ENCODE peak calls at places on chromosomes 13 and 19, in six cellular contexts. G, N, H, L, M and O are unnamed samples.

GRCh38 chr19:56383826-56384605 is 9.3 kb downstream of the ZNF582 start:
- DNase-seq in G (no peak), N (no peak), H (no peak), L (no peak), M (no peak), O (no peak)

GRCh38 chr19:18735752-18736151 is 52.3 kb downstream of the CRTC1 start:
- DNase-seq in G (no peak), N (no peak), H (no peak), L (no peak), M (no peak), O (no peak)

GRCh38 chr13:97308735-97309429 is 86.7 kb downstream of the MBNL2 start:
- DNase-seq in G (no peak), N (no peak), H (no peak), L (no peak), M (peak), O (no peak)

GRCh38 chr19:51327066-51327985 is 14.6 kb downstream of the VSIG10L start:
- DNase-seq in G (peak), N (peak), H (no peak), L (no peak), M (no peak), O (peak)

GRCh38 chr19:49133621-49134454 is 14.5 kb downstream of the PPFIA3 start:
- DNase-seq in G (no peak), N (peak), H (peak), L (peak), M (no peak), O (no peak)

GRCh38 chr19:57271280-57271679 is 9.0 kb upstream of the ZNF460 start:
- DNase-seq in G (no peak), N (no peak), H (no peak), L (no peak), M (no peak), O (no peak)

GRCh38 chr13:49499889-49500660 is 4.3 kb downstream of the PHF11 start:
- DNase-seq in G (no peak), N (no peak), H (no peak), L (no peak), M (no peak), O (no peak)

GRCh38 chr19:16153582-16154336 is 10.3 kb downstream of the HSH2D start:
- DNase-seq in G (no peak), N (no peak), H (no peak), L (no peak), M (no peak), O (peak)

GRCh38 chr13:47310376-47310775 is 413.5 kb upstream of the HTR2A start:
- DNase-seq in G (no peak), N (no peak), H (peak), L (no peak), M (no peak), O (no peak)

GRCh38 chr19:12065100-12065538 is 588 bp downstream of the ZNF844 start:
- DNase-seq in G (no peak), N (peak), H (no peak), L (no peak), M (no peak), O (no peak)

GRCh38 chr13:89465366-89465765 is 1794.2 kb downstream of the SLITRK5 start:
- DNase-seq in G (no peak), N (no peak), H (no peak), L (no peak), M (no peak), O (no peak)

GRCh38 chr13:110410906-110411305 is 103.8 kb downstream of the COL4A2 start:
- DNase-seq in G (no peak), N (no peak), H (no peak), L (no peak), M (no peak), O (no peak)

GRCh38 chr13:61777281-61777680 is 361.6 kb upstream of the PCDH20 start:
- DNase-seq in G (no peak), N (no peak), H (peak), L (peak), M (no peak), O (no peak)

GRCh38 chr19:49422407-49423277 is 599 bp downstream of the PTH2 start:
- DNase-seq in G (peak), N (peak), H (peak), L (peak), M (no peak), O (peak)

GRCh38 chr19:6100284-6100915 is 9.9 kb downstream of the RFX2 start:
- DNase-seq in G (no peak), N (no peak), H (no peak), L (no peak), M (no peak), O (peak)

GRCh38 chr13:48804836-48805601 is 151.3 kb downstream of the CYSLTR2 start:
- DNase-seq in G (no peak), N (no peak), H (no peak), L (no peak), M (no peak), O (no peak)

GRCh38 chr19:33387351-33388230 is 14.1 kb downstream of the CEBPG start:
- DNase-seq in G (no peak), N (no peak), H (no peak), L (no peak), M (no peak), O (no peak)

GRCh38 chr13:73096173-73097117 is 37.6 kb downstream of the KLF5 start:
- DNase-seq in G (no peak), N (no peak), H (no peak), L (no peak), M (peak), O (no peak)

GRCh38 chr19:10552596-10553053 is 8.9 kb downstream of the ATG4D start:
- DNase-seq in G (no peak), N (peak), H (no peak), L (peak), M (no peak), O (no peak)

GRCh38 chr13:51825165-51825592 is 19.8 kb downstream of the TMEM272 start:
- DNase-seq in G (no peak), N (no peak), H (no peak), L (no peak), M (no peak), O (peak)

GRCh38 chr19:58203814-58204475 is 21.1 kb downstream of the ZNF274 start:
- DNase-seq in G (no peak), N (no peak), H (no peak), L (no peak), M (no peak), O (no peak)

GRCh38 chr13:106534844-106535551 is 464 bp downstream of the EFNB2 start:
- DNase-seq in G (peak), N (peak), H (no peak), L (no peak), M (no peak), O (no peak)

GRCh38 chr13:36154567-36155231 is 23.5 kb upstream of the DCLK1 start:
- DNase-seq in G (no peak), N (no peak), H (no peak), L (peak), M (no peak), O (no peak)

GRCh38 chr19:54418930-54419800 is 3.9 kb downstream of the TTYH1 start:
- DNase-seq in G (no peak), N (no peak), H (no peak), L (no peak), M (no peak), O (no peak)

GRCh38 chr19:35641515-35642151 is at the start of gene ETV2:
- DNase-seq in G (peak), N (peak), H (no peak), L (peak), M (no peak), O (no peak)

GRCh38 chr13:68199271-68199670 is 969.1 kb upstream of the PCDH9 start:
- DNase-seq in G (no peak), N (no peak), H (no peak), L (no peak), M (no peak), O (no peak)

GRCh38 chr19:12990853-12991252 is 4.4 kb upstream of the NFIX start:
- DNase-seq in G (no peak), N (no peak), H (no peak), L (no peak), M (no peak), O (no peak)

GRCh38 chr19:55347442-55348009 is 7.0 kb downstream of the COX6B2 start:
- DNase-seq in G (no peak), N (no peak), H (no peak), L (no peak), M (no peak), O (no peak)

GRCh38 chr19:49677232-49677881 is at the start of gene PRMT1:
- DNase-seq in G (peak), N (peak), H (peak), L (peak), M (no peak), O (no peak)

GRCh38 chr13:43196171-43196611 is 172.8 kb downstream of the DNAJC15 start:
- DNase-seq in G (no peak), N (no peak), H (no peak), L (peak), M (no peak), O (no peak)

GRCh38 chr13:40586886-40587285 is 79.6 kb downstream of the FOXO1 start:
- DNase-seq in G (no peak), N (no peak), H (no peak), L (no peak), M (no peak), O (no peak)

GRCh38 chr19:7947939-7948338 is 4.5 kb upstream of the TIMM44 start:
- DNase-seq in G (no peak), N (no peak), H (no peak), L (no peak), M (no peak), O (no peak)

GRCh38 chr19:41410655-41411054 is 13.0 kb downstream of the BCKDHA start:
- DNase-seq in G (no peak), N (no peak), H (no peak), L (no peak), M (no peak), O (no peak)

GRCh38 chr13:41960195-41960699 is 662 bp downstream of the VWA8 start:
- DNase-seq in G (no peak), N (peak), H (peak), L (no peak), M (peak), O (peak)

GRCh38 chr19:18607222-18608101 is 863 bp upstream of the CRLF1 start:
- DNase-seq in G (no peak), N (peak), H (no peak), L (peak), M (no peak), O (no peak)

GRCh38 chr19:16315825-16316505 is 8.7 kb upstream of the KLF2 start:
- DNase-seq in G (no peak), N (no peak), H (peak), L (no peak), M (peak), O (no peak)

GRCh38 chr13:91078093-91078679 is 269.3 kb upstream of the MIR17HG start:
- DNase-seq in G (no peak), N (peak), H (no peak), L (peak), M (no peak), O (peak)

GRCh38 chr19:39139305-39140194 is 14.0 kb downstream of the PAK4 start:
- DNase-seq in G (no peak), N (no peak), H (no peak), L (no peak), M (no peak), O (no peak)

GRCh38 chr13:73695325-73695724 is 438.9 kb downstream of the KLF12 start:
- DNase-seq in G (no peak), N (no peak), H (no peak), L (no peak), M (no peak), O (no peak)